ENCODE peak calls at places on chromosomes 1 and 21, in five cellular contexts. One of them, this sample, is unnamed.

GRCh38 chr1:49435291-49435690 is 588.5 kb downstream of the AGBL4 start:
- DNase-seq in NCI-H1436 treated with DMSO at 0.1 percent for 48 hours: no peak
- DNase-seq in naive B cell: no peak
- DNase-seq in fibroblast of pulmonary artery: no peak
- DNase-seq in T-helper 17 cell: no peak
- DNase-seq in this sample: no peak

GRCh38 chr1:78101514-78101913 is 55.7 kb downstream of the GIPC2 start:
- DNase-seq in NCI-H1436 treated with DMSO at 0.1 percent for 48 hours: no peak
- DNase-seq in naive B cell: no peak
- DNase-seq in fibroblast of pulmonary artery: peak; percentile 97
- DNase-seq in T-helper 17 cell: no peak
- DNase-seq in this sample: no peak

GRCh38 chr1:245609354-245609753 is 454.6 kb downstream of the KIF26B start:
- DNase-seq in NCI-H1436 treated with DMSO at 0.1 percent for 48 hours: no peak
- DNase-seq in naive B cell: no peak
- DNase-seq in fibroblast of pulmonary artery: no peak
- DNase-seq in T-helper 17 cell: no peak
- DNase-seq in this sample: no peak

GRCh38 chr1:221394011-221394544 is 347.8 kb downstream of the DUSP10 start:
- DNase-seq in NCI-H1436 treated with DMSO at 0.1 percent for 48 hours: no peak
- DNase-seq in naive B cell: no peak
- DNase-seq in fibroblast of pulmonary artery: peak; percentile 85
- DNase-seq in T-helper 17 cell: no peak
- DNase-seq in this sample: no peak

GRCh38 chr1:42456754-42457089 is 379 bp downstream of the PPCS start:
- DNase-seq in NCI-H1436 treated with DMSO at 0.1 percent for 48 hours: no peak
- DNase-seq in naive B cell: no peak
- DNase-seq in fibroblast of pulmonary artery: peak; percentile 59
- DNase-seq in T-helper 17 cell: peak; percentile 38
- DNase-seq in this sample: peak; percentile 77

GRCh38 chr1:53656062-53656915 is 82.7 kb downstream of the GLIS1 start:
- DNase-seq in NCI-H1436 treated with DMSO at 0.1 percent for 48 hours: no peak
- DNase-seq in naive B cell: no peak
- DNase-seq in fibroblast of pulmonary artery: peak; percentile 43
- DNase-seq in T-helper 17 cell: no peak
- DNase-seq in this sample: no peak

GRCh38 chr1:9388628-9389184 is 96.0 kb downstream of the SPSB1 start:
- DNase-seq in NCI-H1436 treated with DMSO at 0.1 percent for 48 hours: no peak
- DNase-seq in naive B cell: no peak
- DNase-seq in fibroblast of pulmonary artery: peak; percentile 42
- DNase-seq in T-helper 17 cell: no peak
- DNase-seq in this sample: no peak

GRCh38 chr1:11970441-11971185 is 9.6 kb upstream of the MFN2 start:
- DNase-seq in NCI-H1436 treated with DMSO at 0.1 percent for 48 hours: no peak
- DNase-seq in naive B cell: no peak
- DNase-seq in fibroblast of pulmonary artery: no peak
- DNase-seq in T-helper 17 cell: no peak
- DNase-seq in this sample: no peak

GRCh38 chr1:206690516-206690915 is 5.8 kb downstream of the MAPKAPK2 start:
- DNase-seq in NCI-H1436 treated with DMSO at 0.1 percent for 48 hours: no peak
- DNase-seq in naive B cell: no peak
- DNase-seq in fibroblast of pulmonary artery: no peak
- DNase-seq in T-helper 17 cell: no peak
- DNase-seq in this sample: no peak

GRCh38 chr1:23836037-23836436 is 10.8 kb upstream of the HMGCL start:
- DNase-seq in NCI-H1436 treated with DMSO at 0.1 percent for 48 hours: no peak
- DNase-seq in naive B cell: no peak
- DNase-seq in fibroblast of pulmonary artery: no peak
- DNase-seq in T-helper 17 cell: no peak
- DNase-seq in this sample: no peak

GRCh38 chr1:168342572-168343280 is 62.0 kb downstream of the TBX19 start:
- DNase-seq in NCI-H1436 treated with DMSO at 0.1 percent for 48 hours: peak; percentile 78
- DNase-seq in naive B cell: peak; percentile 78
- DNase-seq in fibroblast of pulmonary artery: peak; percentile 94
- DNase-seq in T-helper 17 cell: peak; percentile 70
- DNase-seq in this sample: peak; percentile 59

GRCh38 chr1:67339623-67340343 is 32.1 kb downstream of the IL12RB2 start:
- DNase-seq in NCI-H1436 treated with DMSO at 0.1 percent for 48 hours: no peak
- DNase-seq in naive B cell: no peak
- DNase-seq in fibroblast of pulmonary artery: peak; percentile 56
- DNase-seq in T-helper 17 cell: no peak
- DNase-seq in this sample: no peak

GRCh38 chr1:196678510-196678884 is 26.7 kb downstream of the CFH start:
- DNase-seq in NCI-H1436 treated with DMSO at 0.1 percent for 48 hours: no peak
- DNase-seq in naive B cell: no peak
- DNase-seq in fibroblast of pulmonary artery: peak; percentile 79
- DNase-seq in T-helper 17 cell: no peak
- DNase-seq in this sample: no peak

GRCh38 chr1:172671591-172671990 is 12.7 kb downstream of the FASLG start:
- DNase-seq in NCI-H1436 treated with DMSO at 0.1 percent for 48 hours: no peak
- DNase-seq in naive B cell: no peak
- DNase-seq in fibroblast of pulmonary artery: peak; percentile 49
- DNase-seq in T-helper 17 cell: no peak
- DNase-seq in this sample: no peak

GRCh38 chr1:74652711-74653131 is 20.9 kb downstream of the ERICH3 start:
- DNase-seq in NCI-H1436 treated with DMSO at 0.1 percent for 48 hours: no peak
- DNase-seq in naive B cell: peak; percentile 61
- DNase-seq in fibroblast of pulmonary artery: peak; percentile 41
- DNase-seq in T-helper 17 cell: no peak
- DNase-seq in this sample: peak; percentile 16

GRCh38 chr1:91844862-91845528 is 41.0 kb downstream of the TGFBR3 start:
- DNase-seq in NCI-H1436 treated with DMSO at 0.1 percent for 48 hours: no peak
- DNase-seq in naive B cell: no peak
- DNase-seq in fibroblast of pulmonary artery: peak; percentile 98
- DNase-seq in T-helper 17 cell: no peak
- DNase-seq in this sample: no peak

GRCh38 chr1:45437323-45437722 is 53.6 kb downstream of the TESK2 start:
- DNase-seq in NCI-H1436 treated with DMSO at 0.1 percent for 48 hours: no peak
- DNase-seq in naive B cell: no peak
- DNase-seq in fibroblast of pulmonary artery: no peak
- DNase-seq in T-helper 17 cell: no peak
- DNase-seq in this sample: no peak

GRCh38 chr21:41763398-41763931 is 3.4 kb downstream of the RIPK4 start:
- DNase-seq in NCI-H1436 treated with DMSO at 0.1 percent for 48 hours: no peak
- DNase-seq in naive B cell: no peak
- DNase-seq in fibroblast of pulmonary artery: no peak
- DNase-seq in T-helper 17 cell: no peak
- DNase-seq in this sample: no peak

GRCh38 chr1:61477301-61477700 is 247.6 kb downstream of the TM2D1 start:
- DNase-seq in NCI-H1436 treated with DMSO at 0.1 percent for 48 hours: no peak
- DNase-seq in naive B cell: no peak
- DNase-seq in fibroblast of pulmonary artery: no peak
- DNase-seq in T-helper 17 cell: no peak
- DNase-seq in this sample: no peak

GRCh38 chr1:1873186-1873585 is 17.7 kb downstream of the GNB1 start:
- DNase-seq in NCI-H1436 treated with DMSO at 0.1 percent for 48 hours: no peak
- DNase-seq in naive B cell: no peak
- DNase-seq in fibroblast of pulmonary artery: no peak
- DNase-seq in T-helper 17 cell: no peak
- DNase-seq in this sample: no peak

GRCh38 chr1:8541961-8542521 is 224.1 kb downstream of the SLC45A1 start:
- DNase-seq in NCI-H1436 treated with DMSO at 0.1 percent for 48 hours: no peak
- DNase-seq in naive B cell: no peak
- DNase-seq in fibroblast of pulmonary artery: peak; percentile 79
- DNase-seq in T-helper 17 cell: no peak
- DNase-seq in this sample: no peak

GRCh38 chr1:96361961-96362360 is 359.6 kb upstream of the PTBP2 start:
- DNase-seq in NCI-H1436 treated with DMSO at 0.1 percent for 48 hours: no peak
- DNase-seq in naive B cell: no peak
- DNase-seq in fibroblast of pulmonary artery: no peak
- DNase-seq in T-helper 17 cell: no peak
- DNase-seq in this sample: no peak